ENCODE peak calls at places on chromosomes 4 and X, in ten cellular contexts. N is pancreas; Z is lower lobe of right lung; M is NB4; Q is IMR-90; C is suprapubic skin; U is heart left ventricle; E is right atrium auricular region; H is WERI-Rb-1; X is CD8-positive, alpha-beta T cell. O is an unnamed sample.
A peak's percentile ranks its signal among the peaks of the same experiment; 100 is the strongest.

GRCh38 chr4:1749370-1749769 is 28.0 kb downstream of the TACC3 start:
- DNase-seq in N (no peak), C (no peak), X (no peak), H (no peak), M (no peak), E (no peak), U (no peak), Z (no peak), Q (no peak), O (no peak)

GRCh38 chr4:38144029-38144428 is 183.8 kb downstream of the PTTG2 start:
- DNase-seq in Q (peak; percentile 37), X (no peak), N (no peak), U (no peak), Z (no peak), H (no peak), C (no peak), M (no peak), E (no peak), O (no peak)

GRCh38 chr4:2411786-2412510 is 6.5 kb downstream of the ZFYVE28 start:
- DNase-seq in Q (no peak), X (no peak), C (no peak), Z (no peak), H (no peak), U (peak; percentile 23), N (no peak), E (no peak), M (no peak), O (no peak)

GRCh38 chr4:112234952-112235609 is 3.5 kb downstream of the AP1AR start:
- DNase-seq in C (no peak), X (peak; percentile 58), U (peak; percentile 51), N (peak; percentile 67), Q (peak; percentile 94), E (peak; percentile 68), Z (no peak), M (peak; percentile 72), H (peak; percentile 70), O (peak; percentile 90)

GRCh38 chrX:16822723-16823122 is 36.5 kb downstream of the TXLNG start:
- DNase-seq in M (no peak), Q (peak; percentile 79), H (no peak), E (no peak), N (no peak), U (no peak), Z (no peak), X (no peak), C (no peak), O (peak; percentile 56)

GRCh38 chr4:37095925-37096324 is 148.6 kb upstream of the NWD2 start:
- DNase-seq in Z (no peak), U (no peak), E (no peak), X (no peak), C (no peak), Q (no peak), N (no peak), M (no peak), H (no peak), O (no peak)

GRCh38 chr4:188138227-188138626 is 1.0 kb upstream of the TRIML1 start:
- DNase-seq in C (no peak), X (no peak), H (no peak), Z (no peak), E (no peak), U (no peak), M (no peak), N (no peak), Q (no peak), O (no peak)

GRCh38 chr4:78596111-78596742 is 44.7 kb downstream of the ANXA3 start:
- DNase-seq in M (no peak), H (no peak), X (no peak), C (no peak), Z (no peak), N (no peak), Q (no peak), U (no peak), E (no peak), O (no peak)

GRCh38 chrX:46831620-46832327 is 5.1 kb upstream of the RP2 start:
- DNase-seq in E (no peak), X (no peak), C (no peak), Z (no peak), U (no peak), N (no peak), Q (peak; percentile 72), H (no peak), M (no peak), O (peak; percentile 83)

GRCh38 chrX:23773601-23774175 is 9.3 kb upstream of the SAT1 start:
- DNase-seq in E (no peak), H (no peak), Q (no peak), C (no peak), U (no peak), Z (no peak), M (peak; percentile 71), N (no peak), X (no peak), O (no peak)

GRCh38 chr4:113383111-113383785 is 333.8 kb downstream of the ANK2 start:
- DNase-seq in N (no peak), Z (no peak), Q (peak; percentile 67), U (no peak), E (no peak), H (no peak), M (no peak), X (no peak), C (no peak), O (no peak)

GRCh38 chr4:107719927-107720722 is at the start of gene PAPSS1:
- DNase-seq in N (peak; percentile 98), E (peak; percentile 93), C (peak; percentile 96), X (peak; percentile 96), Z (peak; percentile 99), Q (peak; percentile 96), M (peak; percentile 94), H (peak; percentile 99), U (peak; percentile 97), O (peak; percentile 99)

GRCh38 chr4:107721436-107722090 is 1.5 kb upstream of the PAPSS1 start:
- DNase-seq in X (peak; percentile 70), E (no peak), Z (no peak), Q (no peak), N (no peak), H (no peak), M (no peak), C (no peak), U (no peak), O (no peak)

GRCh38 chr4:107719211-107719926 is 665 bp downstream of the PAPSS1 start:
- DNase-seq in U (no peak), C (no peak), N (no peak), Q (peak; percentile 26), Z (no peak), X (no peak), H (no peak), E (no peak), M (peak; percentile 53), O (peak; percentile 68)

DNA sequence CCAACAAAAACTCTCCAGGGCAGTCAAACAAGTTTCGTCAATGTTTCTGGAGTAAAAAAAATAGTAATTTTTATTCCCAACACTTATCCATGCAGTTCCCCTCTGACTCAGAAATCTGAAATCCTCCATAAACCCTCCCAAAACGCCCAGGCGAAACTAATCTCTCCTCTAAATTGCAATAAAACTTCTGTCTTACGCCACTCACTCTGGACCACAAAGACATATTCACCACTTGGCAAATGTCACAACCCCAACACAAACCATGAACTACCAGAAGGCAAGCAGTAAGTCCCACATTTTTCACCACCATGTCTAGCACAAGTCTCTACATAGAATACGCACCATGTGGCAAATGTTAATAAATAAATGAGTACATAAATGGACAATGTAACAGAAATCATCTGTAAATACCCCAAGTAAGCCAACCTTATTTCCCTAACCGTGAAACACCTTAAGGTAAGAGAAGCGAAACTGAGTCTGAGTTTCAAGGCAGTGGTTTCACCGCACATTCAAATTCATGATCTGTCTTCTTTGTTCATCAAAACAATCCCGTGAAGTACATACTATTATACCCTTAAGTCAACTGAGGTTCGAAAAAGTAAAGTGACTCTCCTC is 1.6 kb downstream of the PAPSS1 start:
- DNase-seq in Q (no peak), N (no peak), X (no peak), Z (no peak), E (no peak), C (no peak), U (no peak), H (no peak), M (peak; percentile 68), O (peak; percentile 20)
- H3K4me3 ChIP-seq in Q (peak overlapping the region; percentile 96), N (no peak overlapping the region), X (no peak overlapping the region), Z (peak overlapping the region; percentile 98), E (no peak overlapping the region), C (peak overlapping the region; percentile 72), U (peak overlapping the region; percentile 88), H (peak overlapping the region; percentile 92), M (peak overlapping the region; percentile 78), O (peak overlapping the region; percentile 80)

GRCh38 chr4:17875402-17876070 is 64.8 kb downstream of the NCAPG start:
- DNase-seq in M (no peak), H (no peak), C (no peak), N (no peak), Z (no peak), Q (no peak), E (no peak), X (no peak), U (no peak), O (no peak)
- TF ChIP-seq CTCF in M (no peak), H (no peak), C (no peak), N (no peak), Z (no peak), Q (no peak), E (no peak), X (no peak), U (no peak), O (no peak)

DNA sequence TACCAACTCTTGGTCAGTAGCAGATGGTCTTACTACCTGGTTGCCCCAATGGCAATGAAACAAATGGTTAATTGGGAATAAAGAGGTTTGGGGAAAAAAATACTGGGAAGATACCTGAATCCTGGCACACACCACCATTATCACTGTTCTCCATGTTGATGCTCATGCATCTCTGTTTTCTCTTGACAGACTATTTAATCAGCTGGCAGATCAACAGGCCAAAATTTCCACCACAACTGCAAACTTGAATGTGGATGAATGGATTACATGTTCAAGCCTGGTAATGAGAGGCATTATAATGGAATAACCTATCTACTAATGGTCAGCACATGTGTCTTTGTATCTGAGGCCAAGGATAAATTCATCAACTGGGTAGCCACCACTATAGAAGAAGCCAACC is 45.7 kb downstream of the ZNF721 start:
- DNase-seq in H (no peak), C (no peak), Z (no peak), N (no peak), U (no peak), X (no peak), M (no peak), Q (no peak), E (no peak), O (no peak)
- H3K4me3 ChIP-seq in H (no peak overlapping the region), C (no peak overlapping the region), Z (no peak overlapping the region), N (no peak overlapping the region), U (no peak overlapping the region), X (no peak overlapping the region), M (no peak overlapping the region), Q (no peak overlapping the region), E (no peak overlapping the region), O (no peak overlapping the region)

GRCh38 chrX:111363741-111364140 is 48.3 kb downstream of the DCX start:
- DNase-seq in M (no peak), E (no peak), C (no peak), N (no peak), H (no peak), U (no peak), Q (no peak), X (no peak), Z (no peak), O (no peak)

GRCh38 chrX:111360839-111361238 is 51.2 kb downstream of the DCX start:
- DNase-seq in Z (no peak), X (no peak), H (peak; percentile 11), U (no peak), N (no peak), C (no peak), E (no peak), M (no peak), Q (no peak), O (no peak)

GRCh38 chrX:111361751-111362150 is 50.2 kb downstream of the DCX start:
- DNase-seq in Z (no peak), C (no peak), U (no peak), E (no peak), H (no peak), M (no peak), X (no peak), N (no peak), Q (no peak), O (no peak)

GRCh38 chrX:111365770-111366325 is 46.1 kb downstream of the DCX start:
- DNase-seq in N (no peak), Z (no peak), C (no peak), E (no peak), X (no peak), U (no peak), M (no peak), H (no peak), Q (no peak), O (no peak)
- TF ChIP-seq CTCF in N (no peak), Z (no peak), C (no peak), E (no peak), X (no peak), U (no peak), M (no peak), H (no peak), Q (no peak), O (no peak)